ENCODE peak calls at places on chromosomes 2 and 18, in four cellular contexts. U is epithelial cell of prostate, X is left cardiac atrium, L is sciatic nerve. K is an unnamed sample.

GRCh38 chr2:150598383-150598782 is 110.9 kb upstream of the RND3 start:
- DNase-seq in U (no peak), X (no peak), L (no peak), K (peak)

GRCh38 chr2:205692095-205692494 is 9.8 kb downstream of the NRP2 start:
- DNase-seq in U (no peak), X (no peak), L (no peak), K (no peak)

GRCh38 chr18:28153485-28154065 is 23.4 kb downstream of the CDH2 start:
- DNase-seq in U (no peak), X (no peak), L (no peak), K (no peak)

GRCh38 chr18:3012306-3012919 is 531 bp downstream of the LPIN2 start:
- DNase-seq in U (no peak), X (peak), L (peak), K (no peak)

GRCh38 chr2:132670961-132671781 is 1.2 kb upstream of the LYPD1 start:
- DNase-seq in U (peak), X (no peak), L (no peak), K (no peak)

GRCh38 chr2:12637754-12638153 is 79.0 kb upstream of the TRIB2 start:
- DNase-seq in U (no peak), X (no peak), L (no peak), K (no peak)

GRCh38 chr2:105403241-105403784 is 4.5 kb upstream of the FHL2 start:
- DNase-seq in U (peak), X (no peak), L (no peak), K (no peak)

GRCh38 chr2:190683802-190684201 is 34.9 kb downstream of the NAB1 start:
- DNase-seq in U (no peak), X (no peak), L (no peak), K (no peak)

GRCh38 chr18:10291568-10291981 is 162.9 kb upstream of the APCDD1 start:
- DNase-seq in U (no peak), X (peak), L (no peak), K (no peak)

GRCh38 chr2:49954074-49954473 is 799.8 kb upstream of the FSHR start:
- DNase-seq in U (no peak), X (no peak), L (no peak), K (no peak)

GRCh38 chr2:117785740-117786139 is 28.8 kb upstream of the DDX18 start:
- DNase-seq in U (no peak), X (no peak), L (no peak), K (peak)

GRCh38 chr18:80143876-80144275 is 34.8 kb downstream of the ADNP2 start:
- DNase-seq in U (no peak), X (no peak), L (no peak), K (no peak)

GRCh38 chr2:185618630-185619029 is 120.0 kb upstream of the FSIP2 start:
- DNase-seq in U (no peak), X (no peak), L (no peak), K (no peak)

GRCh38 chr2:108853421-108853820 is 66.8 kb downstream of the CCDC138 start:
- DNase-seq in U (no peak), X (no peak), L (no peak), K (no peak)

GRCh38 chr18:43661570-43661969 is 384.3 kb upstream of the SYT4 start:
- DNase-seq in U (peak), X (no peak), L (no peak), K (no peak)

GRCh38 chr2:181517685-181518301 is 60.6 kb downstream of the ITGA4 start:
- DNase-seq in U (no peak), X (no peak), L (no peak), K (peak)

K was measured in DMS 273 treated with DMSO at 0.1 percent for 48 hours.